ENCODE peak calls at places on chromosomes 11 and 22, in nine cellular contexts. V, E, Z, U, Q, N, F, H and X are unnamed samples.

GRCh38 chr22:44732017-44732561 is 20.3 kb upstream of the ARHGAP8 start:
- DNase-seq in V (no peak), E (no peak), Z (no peak), U (no peak), Q (no peak), N (no peak), F (no peak), H (no peak), X (no peak)

GRCh38 chr11:65883786-65884715 is 4.2 kb downstream of the FIBP start:
- DNase-seq in V (no peak), E (no peak), Z (no peak), U (no peak), Q (peak), N (no peak), F (no peak), H (no peak), X (no peak)

GRCh38 chr11:57459112-57460016 is 964 bp upstream of the RTN4RL2 start:
- DNase-seq in V (no peak), E (peak), Z (peak), U (no peak), Q (peak), N (no peak), F (no peak), H (peak), X (no peak)

GRCh38 chr22:42397332-42398246 is 34.6 kb downstream of the NFAM1 start:
- DNase-seq in V (peak), E (no peak), Z (no peak), U (no peak), Q (no peak), N (no peak), F (no peak), H (no peak), X (no peak)

GRCh38 chr22:48981671-48982070 is 846.0 kb downstream of the BRD1 start:
- DNase-seq in V (no peak), E (no peak), Z (no peak), U (no peak), Q (no peak), N (no peak), F (no peak), H (no peak), X (no peak)

GRCh38 chr11:65132988-65133700 is 1.2 kb downstream of the SYVN1 start:
- DNase-seq in V (peak), E (no peak), Z (peak), U (no peak), Q (peak), N (no peak), F (peak), H (peak), X (no peak)

GRCh38 chr11:27717801-27718229 is 17.6 kb upstream of the BDNF start:
- DNase-seq in V (no peak), E (no peak), Z (peak), U (no peak), Q (no peak), N (no peak), F (no peak), H (no peak), X (no peak)

GRCh38 chr11:62981743-62982142 is 3.0 kb downstream of the SLC22A6 start:
- DNase-seq in V (no peak), E (no peak), Z (no peak), U (no peak), Q (no peak), N (no peak), F (no peak), H (no peak), X (no peak)

GRCh38 chr22:21754523-21755128 is 19.0 kb upstream of the YPEL1 start:
- DNase-seq in V (no peak), E (no peak), Z (no peak), U (no peak), Q (no peak), N (no peak), F (no peak), H (no peak), X (no peak)

GRCh38 chr11:6219359-6219758 is 14.0 kb downstream of the C11orf42 start:
- DNase-seq in V (no peak), E (no peak), Z (peak), U (no peak), Q (no peak), N (no peak), F (no peak), H (no peak), X (peak)

GRCh38 chr11:70364745-70365535 is 33.4 kb upstream of the CTTN start:
- DNase-seq in V (no peak), E (peak), Z (no peak), U (no peak), Q (peak), N (peak), F (peak), H (peak), X (no peak)

GRCh38 chr22:37095113-37095512 is 14.4 kb downstream of the TMPRSS6 start:
- DNase-seq in V (no peak), E (peak), Z (no peak), U (no peak), Q (peak), N (no peak), F (no peak), H (no peak), X (no peak)

GRCh38 chr11:46513934-46514342 is 79.9 kb downstream of the AMBRA1 start:
- DNase-seq in V (peak), E (no peak), Z (no peak), U (no peak), Q (no peak), N (no peak), F (no peak), H (no peak), X (no peak)

GRCh38 chr22:27537481-27537891 is 264.1 kb downstream of the MN1 start:
- DNase-seq in V (no peak), E (no peak), Z (no peak), U (no peak), Q (no peak), N (no peak), F (no peak), H (no peak), X (no peak)

GRCh38 chr11:45259607-45260006 is 26.5 kb downstream of the SYT13 start:
- DNase-seq in V (no peak), E (no peak), Z (peak), U (no peak), Q (no peak), N (no peak), F (no peak), H (no peak), X (no peak)

GRCh38 chr22:22593964-22594656 is 35.0 kb upstream of the PRAME start:
- DNase-seq in V (peak), E (no peak), Z (peak), U (peak), Q (peak), N (no peak), F (peak), H (peak), X (peak)

GRCh38 chr11:112734207-112734606 is 227.0 kb upstream of the NCAM1 start:
- DNase-seq in V (no peak), E (no peak), Z (no peak), U (peak), Q (no peak), N (no peak), F (no peak), H (no peak), X (no peak)

GRCh38 chr11:112523917-112524316 is 263.3 kb upstream of the PLET1 start:
- DNase-seq in V (no peak), E (no peak), Z (no peak), U (no peak), Q (no peak), N (no peak), F (no peak), H (no peak), X (no peak)

GRCh38 chr11:61120865-61121831 is 18.9 kb downstream of the CD5 start:
- DNase-seq in V (no peak), E (no peak), Z (peak), U (no peak), Q (no peak), N (no peak), F (peak), H (no peak), X (no peak)

GRCh38 chr22:32185821-32186220 is 19.1 kb downstream of the RFPL2 start:
- DNase-seq in V (no peak), E (no peak), Z (no peak), U (no peak), Q (no peak), N (no peak), F (no peak), H (no peak), X (no peak)

GRCh38 chr22:40156001-40156516 is 21.7 kb upstream of the TNRC6B start:
- DNase-seq in V (no peak), E (no peak), Z (peak), U (no peak), Q (no peak), N (no peak), F (no peak), H (no peak), X (no peak)

GRCh38 chr11:13955971-13956421 is 6.5 kb upstream of the SPON1 start:
- DNase-seq in V (peak), E (peak), Z (peak), U (peak), Q (peak), N (peak), F (peak), H (peak), X (no peak)

GRCh38 chr22:37564111-37564711 is 3.9 kb downstream of the CDC42EP1 start:
- DNase-seq in V (no peak), E (no peak), Z (no peak), U (no peak), Q (no peak), N (no peak), F (no peak), H (no peak), X (no peak)

GRCh38 chr11:115408036-115408911 is 95.9 kb downstream of the CADM1 start:
- DNase-seq in V (no peak), E (no peak), Z (no peak), U (no peak), Q (no peak), N (no peak), F (no peak), H (no peak), X (no peak)

GRCh38 chr11:119206512-119207299 is 567 bp downstream of the CBL start:
- DNase-seq in V (peak), E (peak), Z (no peak), U (peak), Q (peak), N (peak), F (peak), H (peak), X (no peak)

GRCh38 chr11:115502636-115503082 is 1.6 kb downstream of the CADM1 start:
- DNase-seq in V (no peak), E (no peak), Z (no peak), U (no peak), Q (no peak), N (no peak), F (no peak), H (no peak), X (no peak)

GRCh38 chr11:65425971-65426838 is 3.6 kb downstream of the NEAT1 start:
- DNase-seq in V (no peak), E (no peak), Z (peak), U (no peak), Q (peak), N (no peak), F (no peak), H (no peak), X (no peak)

GRCh38 chr11:60634151-60634550 is 65.3 kb upstream of the MS4A8 start:
- DNase-seq in V (no peak), E (no peak), Z (no peak), U (no peak), Q (no peak), N (no peak), F (no peak), H (no peak), X (no peak)

GRCh38 chr11:59562292-59562691 is 51.0 kb downstream of the OR4D9 start:
- DNase-seq in V (no peak), E (no peak), Z (no peak), U (no peak), Q (no peak), N (no peak), F (no peak), H (no peak), X (no peak)

GRCh38 chr11:85822814-85823213 is 11.9 kb upstream of the SYTL2 start:
- DNase-seq in V (no peak), E (no peak), Z (no peak), U (no peak), Q (no peak), N (no peak), F (no peak), H (no peak), X (no peak)

GRCh38 chr11:13316528-13316961 is 39.0 kb downstream of the BMAL1 start:
- DNase-seq in V (no peak), E (no peak), Z (no peak), U (no peak), Q (no peak), N (no peak), F (no peak), H (no peak), X (no peak)

GRCh38 chr11:111922803-111923202 is 4.1 kb downstream of the C11orf52 start:
- DNase-seq in V (no peak), E (no peak), Z (no peak), U (no peak), Q (no peak), N (no peak), F (no peak), H (no peak), X (no peak)

GRCh38 chr11:65780770-65781151 is at the start of gene AP5B1:
- DNase-seq in V (peak), E (peak), Z (peak), U (peak), Q (peak), N (peak), F (peak), H (peak), X (no peak)

GRCh38 chr22:45969801-45970464 is 7.0 kb downstream of the WNT7B start:
- DNase-seq in V (no peak), E (no peak), Z (no peak), U (no peak), Q (no peak), N (no peak), F (no peak), H (no peak), X (no peak)